ENCODE peak calls at places on chromosomes 12 and 14, in five cellular contexts. P, V, W, H and Z are unnamed samples.

GRCh38 chr12:92810370-92810769 is 107.6 kb downstream of the PLEKHG7 start:
- DNase-seq in V (no peak), P (no peak), H (no peak), W (no peak), Z (no peak)

GRCh38 chr12:66197413-66198055 is 8.5 kb downstream of the IRAK3 start:
- DNase-seq in P (no peak), W (peak), V (no peak), H (no peak), Z (no peak)

GRCh38 chr12:34033628-34034296 is 11.5 kb downstream of the ALG10 start:
- DNase-seq in H (peak), P (peak), V (no peak), W (peak), Z (no peak)

GRCh38 chr12:96215933-96216273 is 21.7 kb downstream of the ELK3 start:
- DNase-seq in W (no peak), H (no peak), P (no peak), V (no peak), Z (no peak)

GRCh38 chr14:104687601-104688504 is 1.6 kb upstream of the INF2 start:
- DNase-seq in V (peak), W (no peak), H (peak), P (peak), Z (no peak)

GRCh38 chr14:29217813-29218450 is 451.3 kb downstream of the FOXG1 start:
- DNase-seq in P (no peak), V (no peak), H (no peak), W (peak), Z (no peak)

GRCh38 chr14:105023791-105024480 is 3.1 kb upstream of the CDCA4 start:
- DNase-seq in H (no peak), P (peak), V (no peak), W (peak), Z (no peak)

GRCh38 chr12:107277850-107278249 is 184.5 kb upstream of the CRY1 start:
- DNase-seq in W (peak), P (no peak), H (no peak), V (no peak), Z (no peak)

GRCh38 chr12:39236994-39237393 is 205.9 kb downstream of the KIF21A start:
- DNase-seq in P (peak), V (no peak), H (no peak), W (no peak), Z (no peak)

GRCh38 chr14:103177376-103177775 is 54.1 kb downstream of the TNFAIP2 start:
- DNase-seq in V (no peak), P (no peak), W (no peak), H (no peak), Z (no peak)

GRCh38 chr12:98579347-98579746 is 14.1 kb upstream of the SLC25A3 start:
- DNase-seq in P (no peak), W (no peak), V (no peak), H (no peak), Z (no peak)

GRCh38 chr12:10033783-10034381 is 3.4 kb downstream of the CLEC9A start:
- DNase-seq in P (peak), H (no peak), V (no peak), W (peak), Z (no peak)

GRCh38 chr12:116508145-116509121 is 50.7 kb upstream of the MAP1LC3B2 start:
- DNase-seq in V (peak), H (peak), P (peak), W (no peak), Z (peak)

GRCh38 chr12:10861366-10861765 is 12.1 kb upstream of the PRR4 start:
- DNase-seq in V (no peak), W (no peak), P (no peak), H (no peak), Z (no peak)

GRCh38 chr12:104384141-104384880 is 72.4 kb upstream of the CHST11 start:
- DNase-seq in P (no peak), W (no peak), H (no peak), V (no peak), Z (no peak)

GRCh38 chr14:22871962-22872832 is 657 bp downstream of the LRP10 start:
- DNase-seq in W (peak), H (peak), P (peak), V (peak), Z (peak)

DNA sequence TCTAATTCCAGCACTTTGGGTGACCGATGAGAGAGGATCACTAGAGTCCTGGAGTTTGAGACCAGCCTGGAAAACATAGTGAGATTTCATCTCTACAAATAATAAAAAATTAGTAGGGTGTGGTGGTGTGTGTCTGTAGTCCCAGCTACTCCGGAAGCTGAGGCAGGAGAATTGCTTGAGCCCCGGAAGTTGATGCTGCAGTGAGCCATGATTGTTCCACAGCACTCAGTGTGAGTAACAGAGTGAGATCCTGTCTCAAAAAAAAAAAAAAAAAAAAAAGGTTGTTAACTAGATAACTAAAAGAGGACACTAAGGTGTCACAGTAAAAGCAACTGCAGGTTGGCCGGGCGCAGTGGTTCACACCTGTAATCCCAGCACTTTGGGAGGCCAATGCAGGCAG is 121.3 kb upstream of the MAX start:
- DNase-seq in V (no peak), P (no peak), H (no peak), W (no peak), Z (no peak)
- H2BK120ac ChIP-seq in V (no peak), P (no peak), H (no peak), W (no peak), Z (no peak)

GRCh38 chr14:95263527-95264231 is 56.0 kb downstream of the CLMN start:
- DNase-seq in P (no peak), W (no peak), H (no peak), V (peak), Z (no peak)

GRCh38 chr14:95262511-95262891 is 57.2 kb downstream of the CLMN start:
- DNase-seq in P (no peak), V (no peak), W (no peak), H (no peak), Z (no peak)

GRCh38 chr14:95265106-95266094 is 54.3 kb downstream of the CLMN start:
- DNase-seq in P (peak), V (peak), W (peak), H (peak), Z (no peak)

GRCh38 chr14:95261616-95262510 is 57.8 kb downstream of the CLMN start:
- DNase-seq in W (no peak), H (no peak), P (no peak), V (no peak), Z (no peak)

GRCh38 chr14:95264271-95264973 is 55.3 kb downstream of the CLMN start:
- DNase-seq in V (peak), H (no peak), W (no peak), P (no peak), Z (no peak)
- H2BK120ac ChIP-seq in V (no peak), H (no peak), W (no peak), P (peak), Z (no peak)

GRCh38 chr14:20455355-20456300 is 602 bp downstream of the APEX1 start:
- DNase-seq in H (no peak), V (no peak), W (peak), P (peak), Z (no peak)

GRCh38 chr14:20456971-20457370 is 1.9 kb downstream of the APEX1 start:
- DNase-seq in P (no peak), W (no peak), H (no peak), V (no peak), Z (no peak)

GRCh38 chr14:20461230-20462141 is at the start of gene PIP4P1:
- DNase-seq in P (peak), W (peak), V (peak), H (peak), Z (peak)

GRCh38 chr14:20458031-20458789 is 3.0 kb downstream of the PIP4P1 start:
- DNase-seq in P (no peak), W (no peak), H (peak), V (no peak), Z (no peak)

DNA sequence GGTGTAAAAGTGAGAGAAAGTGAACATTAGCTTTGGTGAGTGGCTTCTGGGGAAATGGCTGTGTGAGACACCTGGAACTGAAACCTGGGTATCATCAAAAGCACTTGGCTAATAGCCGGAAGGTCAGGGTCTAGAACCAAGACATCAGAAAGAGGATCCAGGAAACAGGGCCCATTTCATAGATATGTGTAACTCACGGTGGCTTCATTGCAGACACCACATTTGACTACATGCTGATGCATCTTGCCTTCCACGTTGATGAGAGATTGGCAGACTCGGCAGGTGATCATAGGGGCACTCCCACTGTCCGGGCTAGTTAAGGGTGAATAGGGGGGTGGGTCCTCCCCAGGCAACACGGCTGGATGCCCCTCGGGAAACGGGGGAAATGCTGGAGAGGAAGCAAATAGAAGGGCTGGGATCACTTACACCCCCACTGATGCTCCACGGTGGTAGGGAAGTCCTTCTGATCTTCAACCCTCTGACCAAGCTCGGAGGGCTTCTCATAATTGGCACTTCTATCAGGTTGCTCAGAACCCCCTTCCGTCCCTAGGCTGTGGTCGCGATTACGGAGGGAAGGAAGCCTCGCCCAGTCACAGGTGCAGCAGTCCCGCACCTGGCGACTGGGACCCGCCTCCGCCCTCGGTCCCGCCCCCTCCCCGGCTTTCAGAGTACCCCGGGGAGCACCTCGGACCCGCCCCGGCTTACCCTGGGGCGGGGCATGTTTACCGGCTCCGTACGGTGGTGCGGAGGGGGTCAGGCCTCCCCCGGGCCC is 590 bp downstream of the PIP4P1 start:
- DNase-seq in H (peak), V (peak), W (no peak), P (no peak), Z (no peak)
- H2BK120ac ChIP-seq in H (no peak), V (no peak), W (no peak), P (peak), Z (no peak)

DNA sequence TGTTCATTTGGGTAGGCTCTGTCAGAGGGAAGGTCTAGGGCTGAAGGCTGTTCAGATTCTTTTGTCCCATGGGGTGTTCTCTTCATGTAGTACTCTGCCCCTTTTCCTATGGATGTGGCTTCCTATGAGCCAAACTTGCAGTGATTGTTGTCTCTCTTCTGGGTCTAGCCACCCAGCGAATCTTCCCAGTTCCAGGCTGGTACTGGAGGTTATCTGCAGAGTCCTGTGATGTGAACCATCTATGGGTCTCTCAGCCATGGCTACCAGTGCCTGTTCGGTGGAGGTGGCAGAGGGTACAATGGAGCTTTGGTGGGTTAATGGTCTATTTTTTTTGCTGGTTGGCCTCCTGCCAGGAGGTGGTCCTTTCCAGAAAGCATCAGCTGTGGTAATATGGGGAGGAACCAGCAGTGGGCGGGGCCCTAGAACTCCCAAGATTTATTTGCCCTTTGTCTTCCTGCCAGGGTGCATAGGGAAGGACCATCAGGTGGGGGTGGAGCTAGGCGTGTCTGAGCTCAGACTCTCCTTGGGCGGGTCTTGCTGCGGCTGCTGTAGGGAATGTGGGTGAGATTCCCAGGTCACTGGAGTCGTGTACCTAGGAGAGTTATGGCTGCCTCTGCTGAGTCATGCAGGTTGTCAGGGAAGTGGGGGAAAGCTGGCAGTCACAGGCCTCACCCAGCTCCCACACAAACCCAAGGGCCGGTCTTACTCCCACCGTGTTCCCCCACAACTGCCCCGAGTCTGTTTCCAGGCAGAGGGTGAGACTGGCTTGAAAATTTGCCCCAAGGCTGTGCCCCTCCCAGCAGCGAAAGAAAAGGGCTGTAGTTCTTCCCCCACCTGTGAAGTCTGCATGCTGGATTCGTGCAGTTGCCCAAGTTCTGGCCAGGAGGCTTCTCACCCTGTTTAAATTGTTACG is 17.5 kb downstream of the MTRFR start:
- DNase-seq in H (peak), V (peak), P (no peak), W (no peak), Z (no peak)
- H2BK120ac ChIP-seq in H (no peak), V (no peak), P (no peak), W (no peak), Z (no peak)

DNA sequence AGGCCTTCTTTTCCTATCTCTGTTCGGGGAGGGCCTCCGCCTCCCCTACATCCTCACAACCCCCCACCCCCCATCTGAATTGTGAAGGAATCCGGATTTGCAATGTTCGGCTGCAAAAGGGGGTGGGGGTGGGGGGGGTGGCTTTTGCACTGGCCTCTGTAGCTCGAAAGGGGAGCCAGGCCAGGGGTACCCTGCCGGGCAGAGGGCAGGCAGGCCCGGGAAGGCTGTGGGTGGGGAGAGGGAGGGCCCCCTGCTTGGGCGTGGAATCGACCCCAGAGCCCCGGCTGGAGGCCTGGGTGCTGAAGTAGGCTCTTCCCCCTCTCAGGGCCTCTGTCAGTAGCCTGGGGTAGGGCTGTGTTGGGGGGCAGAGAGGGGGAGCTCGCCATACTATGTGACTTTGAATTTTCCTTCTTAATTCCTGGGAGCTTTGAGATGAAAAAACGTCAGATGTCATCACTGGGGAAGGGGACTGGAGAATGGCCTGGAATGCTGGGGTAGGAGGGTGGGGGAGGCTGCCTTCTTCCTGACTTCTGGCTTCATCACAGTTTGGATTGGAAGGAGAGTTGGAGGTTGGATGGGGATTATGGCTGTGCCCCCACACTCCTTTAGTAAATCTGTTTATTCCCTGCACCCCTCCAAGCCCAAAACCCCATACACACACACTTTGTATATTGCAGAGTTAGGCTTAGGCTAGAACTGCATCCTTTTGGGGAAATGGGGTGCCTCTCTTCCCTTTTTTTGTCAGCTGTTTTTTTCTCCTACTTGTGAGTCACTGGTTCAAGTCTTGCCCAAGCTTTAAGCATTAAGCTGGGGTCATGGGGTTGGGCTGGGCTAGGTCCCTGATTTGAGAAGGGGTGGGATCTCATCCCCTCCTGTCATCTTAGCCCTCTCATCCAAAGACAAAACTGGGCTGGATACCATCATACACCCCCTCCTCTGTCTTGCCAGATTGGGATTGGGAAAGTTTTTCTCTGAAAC is 1.3 kb downstream of the LRP1 start:
- DNase-seq in P (peak), W (no peak), H (peak), V (peak), Z (no peak)
- H2BK120ac ChIP-seq in P (peak), W (peak), H (no peak), V (no peak), Z (no peak)

GRCh38 chr12:79549531-79550271 is 141.1 kb downstream of the PAWR start:
- DNase-seq in W (peak), H (peak), V (no peak), P (peak), Z (no peak)
- H2BK120ac ChIP-seq in W (peak), H (no peak), V (no peak), P (no peak), Z (no peak)

GRCh38 chr12:82688619-82689018 is 1.9 kb downstream of the TMTC2 start:
- DNase-seq in H (no peak), V (no peak), W (no peak), P (no peak), Z (no peak)

GRCh38 chr12:82685721-82686222 is 934 bp upstream of the TMTC2 start:
- DNase-seq in H (peak), V (peak), W (peak), P (peak), Z (peak)

GRCh38 chr12:82686223-82687019 is at the start of gene TMTC2:
- DNase-seq in W (peak), V (peak), H (peak), P (peak), Z (peak)

GRCh38 chr12:82688035-82688501 is 1.4 kb downstream of the TMTC2 start:
- DNase-seq in P (peak), H (no peak), V (no peak), W (no peak), Z (no peak)

GRCh38 chr12:82687020-82687951 is 580 bp downstream of the TMTC2 start:
- DNase-seq in V (peak), P (peak), H (peak), W (peak), Z (peak)
- H2BK120ac ChIP-seq in V (no peak), P (no peak), H (no peak), W (no peak), Z (no peak)

GRCh38 chr14:74977164-74977900 is 21.9 kb upstream of the PGF start:
- DNase-seq in P (no peak), W (no peak), H (no peak), V (peak), Z (no peak)
- H2BK120ac ChIP-seq in P (no peak), W (no peak), H (peak), V (no peak), Z (no peak)

GRCh38 chr12:27193854-27194544 is 50.1 kb upstream of the STK38L start:
- DNase-seq in H (peak), V (no peak), W (peak), P (peak), Z (no peak)

GRCh38 chr12:27191531-27191930 is 52.6 kb upstream of the STK38L start:
- DNase-seq in P (peak), W (no peak), H (no peak), V (no peak), Z (no peak)

GRCh38 chr12:27190761-27191160 is 53.3 kb upstream of the STK38L start:
- DNase-seq in W (peak), P (peak), H (no peak), V (no peak), Z (no peak)

GRCh38 chr12:27193106-27193505 is 51.0 kb upstream of the STK38L start:
- DNase-seq in W (peak), P (peak), V (no peak), H (no peak), Z (no peak)

DNA sequence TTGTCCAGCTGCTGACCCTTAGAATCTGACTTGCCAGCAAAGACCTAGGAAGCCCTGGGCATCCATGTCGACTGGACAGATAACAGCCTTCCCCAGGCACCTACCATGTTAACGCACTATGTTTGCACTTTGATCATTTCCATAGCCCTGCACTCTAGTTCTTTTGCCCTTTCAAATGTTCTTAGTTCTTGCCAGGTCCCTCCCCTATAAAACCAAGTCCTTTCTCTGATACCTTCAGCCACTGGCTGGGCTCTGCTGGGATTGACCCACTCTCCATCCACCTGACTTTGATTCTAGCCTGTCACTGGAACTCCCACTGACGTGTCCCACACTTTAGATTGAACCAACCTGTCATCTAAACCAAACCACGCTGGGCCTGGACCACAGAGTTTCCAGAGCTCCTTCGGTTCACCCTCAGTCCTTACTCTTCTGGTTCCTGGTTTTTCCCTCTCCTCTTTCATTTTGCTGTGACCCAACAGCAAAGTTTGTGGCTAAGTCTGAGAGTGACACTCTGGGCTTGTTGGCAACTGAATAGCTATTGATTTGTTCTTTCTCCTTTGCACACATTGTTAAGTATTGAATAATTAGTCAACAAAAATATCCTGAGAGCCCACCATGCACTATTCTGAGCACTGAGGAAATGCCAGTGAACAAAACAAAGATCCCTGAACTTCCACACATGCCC is 51.8 kb upstream of the STK38L start:
- DNase-seq in W (no peak), V (no peak), H (no peak), P (no peak), Z (no peak)
- H2BK120ac ChIP-seq in W (peak), V (no peak), H (no peak), P (no peak), Z (no peak)